ENCODE peak calls at places on chromosomes 4 and X, in five cellular contexts. One of them, this sample, is unnamed.

GRCh38 chrX:129694805-129695204 is 40.0 kb upstream of the APLN start:
- DNase-seq in SK-N-SH: no peak
- DNase-seq in K562: no peak
- DNase-seq in HepG2: no peak
- DNase-seq in HL-60: no peak
- DNase-seq in this sample: no peak

GRCh38 chr4:177952723-177953122 is 510.5 kb upstream of the AGA start:
- DNase-seq in HL-60: no peak
- DNase-seq in HepG2: no peak
- DNase-seq in SK-N-SH: no peak
- DNase-seq in K562: no peak
- DNase-seq in this sample: no peak

GRCh38 chr4:86556791-86557415 is 37.2 kb upstream of the PTPN13 start:
- DNase-seq in HepG2: no peak
- DNase-seq in HL-60: no peak
- DNase-seq in SK-N-SH: no peak
- DNase-seq in K562: no peak
- DNase-seq in this sample: no peak

GRCh38 chrX:31706456-31706855 is 634.6 kb upstream of the FTHL17 start:
- DNase-seq in HepG2: no peak
- DNase-seq in SK-N-SH: no peak
- DNase-seq in K562: no peak
- DNase-seq in HL-60: no peak
- DNase-seq in this sample: no peak

GRCh38 chr4:102174800-102175199 is 170.5 kb downstream of the SLC39A8 start:
- DNase-seq in SK-N-SH: no peak
- DNase-seq in HL-60: no peak
- DNase-seq in HepG2: no peak
- DNase-seq in K562: no peak
- DNase-seq in this sample: no peak

GRCh38 chr4:182925298-182925738 is 8.1 kb upstream of the DCTD start:
- DNase-seq in SK-N-SH: peak
- DNase-seq in K562: peak
- DNase-seq in HL-60: no peak
- DNase-seq in HepG2: peak
- DNase-seq in this sample: peak

GRCh38 chr4:93747220-93747619 is 81.3 kb upstream of the ATOH1 start:
- DNase-seq in HL-60: no peak
- DNase-seq in K562: no peak
- DNase-seq in HepG2: no peak
- DNase-seq in SK-N-SH: peak
- DNase-seq in this sample: no peak

GRCh38 chr4:176641237-176641636 is 151.5 kb downstream of the VEGFC start:
- DNase-seq in HepG2: no peak
- DNase-seq in K562: no peak
- DNase-seq in HL-60: no peak
- DNase-seq in SK-N-SH: no peak
- DNase-seq in this sample: no peak

GRCh38 chr4:126993351-126993750 is 639.4 kb upstream of the INTU start:
- DNase-seq in SK-N-SH: no peak
- DNase-seq in HL-60: no peak
- DNase-seq in HepG2: no peak
- DNase-seq in K562: no peak
- DNase-seq in this sample: no peak

GRCh38 chr4:16450724-16451123 is 224.5 kb upstream of the TAPT1 start:
- DNase-seq in HL-60: no peak
- DNase-seq in SK-N-SH: peak
- DNase-seq in K562: no peak
- DNase-seq in HepG2: no peak
- DNase-seq in this sample: no peak

GRCh38 chr4:52823478-52824092 is 38.5 kb upstream of the RASL11B start:
- DNase-seq in SK-N-SH: no peak
- DNase-seq in HepG2: no peak
- DNase-seq in K562: no peak
- DNase-seq in HL-60: no peak
- DNase-seq in this sample: no peak

GRCh38 chr4:26088433-26088928 is 174.5 kb downstream of the SMIM20 start:
- DNase-seq in SK-N-SH: no peak
- DNase-seq in HepG2: no peak
- DNase-seq in K562: no peak
- DNase-seq in HL-60: no peak
- DNase-seq in this sample: peak

GRCh38 chr4:150229538-150229937 is 151.3 kb downstream of the DCLK2 start:
- DNase-seq in HepG2: no peak
- DNase-seq in HL-60: no peak
- DNase-seq in K562: no peak
- DNase-seq in SK-N-SH: no peak
- DNase-seq in this sample: no peak

GRCh38 chr4:22515145-22515887 is 550 bp downstream of the ADGRA3 start:
- DNase-seq in SK-N-SH: peak
- DNase-seq in HepG2: peak
- DNase-seq in K562: peak
- DNase-seq in HL-60: no peak
- DNase-seq in this sample: no peak

GRCh38 chr4:150250998-150251651 is 172.9 kb downstream of the DCLK2 start:
- DNase-seq in SK-N-SH: peak
- DNase-seq in HepG2: no peak
- DNase-seq in K562: peak
- DNase-seq in HL-60: no peak
- DNase-seq in this sample: peak

GRCh38 chrX:3046253-3046909 is 5.1 kb downstream of the ARSF start:
- DNase-seq in K562: no peak
- DNase-seq in HepG2: no peak
- DNase-seq in SK-N-SH: no peak
- DNase-seq in HL-60: no peak
- DNase-seq in this sample: no peak

DNA sequence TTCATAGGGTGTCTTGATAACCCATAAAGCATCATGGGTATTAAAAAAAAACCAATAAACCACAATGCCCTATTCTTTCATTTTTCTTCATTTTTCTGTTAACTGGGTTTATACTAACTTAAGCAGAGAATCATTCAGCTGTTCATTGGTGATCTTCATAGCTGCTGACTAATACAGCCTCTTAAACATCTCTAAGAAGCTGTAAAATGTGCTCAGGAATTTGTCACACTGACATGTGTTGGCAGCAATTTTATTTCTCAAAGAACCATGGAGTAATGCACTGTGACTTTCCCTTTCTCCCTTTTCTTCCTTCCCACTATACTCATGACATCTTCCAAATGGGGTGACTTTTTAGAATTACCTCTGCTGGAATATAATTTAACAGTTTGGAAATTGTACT is 315.4 kb downstream of the ANTXR2 start:
- DNase-seq in HepG2: no peak
- DNase-seq in SK-N-SH: no peak
- DNase-seq in K562: no peak
- DNase-seq in HL-60: no peak
- DNase-seq in this sample: no peak
- TF ChIP-seq GABPA in HepG2: no peak
- TF ChIP-seq GABPA in SK-N-SH: no peak
- TF ChIP-seq GABPA in K562: no peak
- TF ChIP-seq GABPA in HL-60: no peak
- TF ChIP-seq GABPA in this sample: no peak

GRCh38 chrX:15781964-15782711 is 8.1 kb upstream of the ZRSR2 start:
- DNase-seq in K562: no peak
- DNase-seq in HL-60: no peak
- DNase-seq in HepG2: no peak
- DNase-seq in SK-N-SH: no peak
- DNase-seq in this sample: peak
- TF ChIP-seq GABPA in K562: no peak
- TF ChIP-seq GABPA in HL-60: no peak
- TF ChIP-seq GABPA in HepG2: no peak
- TF ChIP-seq GABPA in SK-N-SH: no peak
- TF ChIP-seq GABPA in this sample: peak

GRCh38 chr4:147924604-147925412 is 192.9 kb downstream of the ARHGAP10 start:
- DNase-seq in HepG2: peak
- DNase-seq in K562: no peak
- DNase-seq in HL-60: no peak
- DNase-seq in SK-N-SH: peak
- DNase-seq in this sample: no peak
- TF ChIP-seq GABPA in HepG2: no peak
- TF ChIP-seq GABPA in K562: no peak
- TF ChIP-seq GABPA in HL-60: no peak
- TF ChIP-seq GABPA in SK-N-SH: no peak
- TF ChIP-seq GABPA in this sample: no peak

GRCh38 chr4:75860606-75861005 is 41.6 kb downstream of the PPEF2 start:
- DNase-seq in HepG2: no peak
- DNase-seq in HL-60: no peak
- DNase-seq in K562: no peak
- DNase-seq in SK-N-SH: no peak
- DNase-seq in this sample: no peak
- TF ChIP-seq GABPA in HepG2: no peak
- TF ChIP-seq GABPA in HL-60: no peak
- TF ChIP-seq GABPA in K562: no peak
- TF ChIP-seq GABPA in SK-N-SH: no peak
- TF ChIP-seq GABPA in this sample: no peak

DNA sequence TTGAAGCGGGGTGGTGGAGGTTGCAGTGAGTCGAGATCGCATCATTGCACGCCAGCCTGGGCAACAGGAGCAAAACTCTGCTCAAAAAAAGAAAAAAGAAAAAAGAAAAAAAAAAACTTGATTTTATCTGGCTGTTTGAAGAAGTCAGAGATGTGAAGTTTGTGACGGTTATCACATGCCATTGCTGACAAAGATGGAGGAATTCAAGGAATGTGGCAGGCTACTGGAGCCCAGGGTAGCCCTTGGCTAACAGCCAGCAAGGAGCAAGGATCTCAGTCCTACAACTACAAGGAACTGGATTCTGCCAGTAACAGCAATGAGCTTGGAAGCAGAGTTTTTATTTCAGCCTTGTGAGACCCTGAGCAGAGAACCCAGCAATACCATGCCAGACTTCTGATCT is 24.3 kb upstream of the TET2 start:
- DNase-seq in HL-60: no peak
- DNase-seq in SK-N-SH: no peak
- DNase-seq in HepG2: no peak
- DNase-seq in K562: no peak
- DNase-seq in this sample: no peak
- TF ChIP-seq GABPA in HL-60: no peak
- TF ChIP-seq GABPA in SK-N-SH: no peak
- TF ChIP-seq GABPA in HepG2: no peak
- TF ChIP-seq GABPA in K562: no peak
- TF ChIP-seq GABPA in this sample: no peak

GRCh38 chr4:112145820-112146813 is 863 bp downstream of the FAM241A start:
- DNase-seq in K562: peak
- DNase-seq in SK-N-SH: peak
- DNase-seq in HL-60: no peak
- DNase-seq in HepG2: no peak
- DNase-seq in this sample: peak
- TF ChIP-seq GABPA in K562: peak
- TF ChIP-seq GABPA in SK-N-SH: no peak
- TF ChIP-seq GABPA in HL-60: peak
- TF ChIP-seq GABPA in HepG2: no peak
- TF ChIP-seq GABPA in this sample: no peak

GRCh38 chr4:80239480-80239879 is 27.0 kb upstream of the FGF5 start:
- DNase-seq in K562: no peak
- DNase-seq in SK-N-SH: no peak
- DNase-seq in HepG2: no peak
- DNase-seq in HL-60: no peak
- DNase-seq in this sample: no peak

GRCh38 chr4:80233390-80233789 is 33.1 kb upstream of the FGF5 start:
- DNase-seq in HepG2: no peak
- DNase-seq in HL-60: no peak
- DNase-seq in K562: no peak
- DNase-seq in SK-N-SH: no peak
- DNase-seq in this sample: no peak

GRCh38 chr4:80232707-80233370 is 33.6 kb upstream of the FGF5 start:
- DNase-seq in HepG2: no peak
- DNase-seq in SK-N-SH: no peak
- DNase-seq in HL-60: no peak
- DNase-seq in K562: no peak
- DNase-seq in this sample: no peak

GRCh38 chr4:80237992-80238391 is 28.5 kb upstream of the FGF5 start:
- DNase-seq in SK-N-SH: no peak
- DNase-seq in HepG2: no peak
- DNase-seq in K562: no peak
- DNase-seq in HL-60: no peak
- DNase-seq in this sample: no peak

GRCh38 chr4:80235451-80235850 is 31.0 kb upstream of the FGF5 start:
- DNase-seq in SK-N-SH: no peak
- DNase-seq in HL-60: no peak
- DNase-seq in K562: no peak
- DNase-seq in HepG2: no peak
- DNase-seq in this sample: no peak
- TF ChIP-seq GABPA in SK-N-SH: no peak
- TF ChIP-seq GABPA in HL-60: no peak
- TF ChIP-seq GABPA in K562: no peak
- TF ChIP-seq GABPA in HepG2: no peak
- TF ChIP-seq GABPA in this sample: no peak

This sample was measured in GM12878.